ENCODE peak calls at places on chromosomes 12 and 14, in ten cellular contexts. W is cardiac muscle cell, H is left ventricle myocardium inferior, K is esophagus muscularis mucosa, Y is astrocyte, Z is heart left ventricle, R is gastrocnemius medialis, B is adrenal gland, E is psoas muscle, Q is prostate gland. S is an unnamed sample.

GRCh38 chr14:74362361-74362915 is 14.2 kb downstream of the VRTN start:
- DNase-seq in W (peak; percentile 88), H (peak; percentile 73), K (no peak), Y (peak; percentile 26), Z (peak; percentile 83), R (peak; percentile 69), B (peak; percentile 77), E (peak; percentile 83), Q (peak; percentile 71), S (peak; percentile 66)

GRCh38 chr12:8033153-8034044 is 883 bp downstream of the FOXJ2 start:
- DNase-seq in W (peak; percentile 65), H (peak; percentile 57), K (no peak), Y (peak; percentile 26), Z (peak; percentile 81), R (peak; percentile 54), B (peak; percentile 72), E (peak; percentile 63), Q (peak; percentile 64), S (no peak)

GRCh38 chr12:2919249-2919648 is 28.6 kb downstream of the TULP3 start:
- DNase-seq in W (no peak), H (no peak), K (no peak), Y (no peak), Z (no peak), R (no peak), B (no peak), E (no peak), Q (no peak), S (no peak)

GRCh38 chr12:131912526-131913274 is 16.4 kb upstream of the PUS1 start:
- DNase-seq in W (no peak), H (peak; percentile 91), K (no peak), Y (peak; percentile 80), Z (peak; percentile 97), R (peak; percentile 76), B (peak; percentile 97), E (peak; percentile 88), Q (peak; percentile 50), S (no peak)

GRCh38 chr12:128844031-128844635 is 9.1 kb upstream of the GLT1D1 start:
- DNase-seq in W (no peak), H (no peak), K (no peak), Y (no peak), Z (no peak), R (no peak), B (no peak), E (no peak), Q (no peak), S (no peak)

GRCh38 chr12:112285600-112286401 is 96.4 kb downstream of the HECTD4 start:
- DNase-seq in W (no peak), H (no peak), K (no peak), Y (no peak), Z (no peak), R (no peak), B (no peak), E (no peak), Q (no peak), S (no peak)

GRCh38 chr14:61099221-61099835 is 118.3 kb downstream of the SLC38A6 start:
- DNase-seq in W (no peak), H (no peak), K (peak; percentile 24), Y (no peak), Z (no peak), R (no peak), B (no peak), E (no peak), Q (no peak), S (no peak)

GRCh38 chr12:50505386-50505827 is 622 bp downstream of the DIP2B start:
- DNase-seq in W (peak; percentile 29), H (peak; percentile 21), K (no peak), Y (no peak), Z (no peak), R (no peak), B (peak; percentile 38), E (no peak), Q (peak; percentile 32), S (peak; percentile 35)

GRCh38 chr12:56377310-56377988 is 14.8 kb upstream of the APOF start:
- DNase-seq in W (no peak), H (no peak), K (no peak), Y (no peak), Z (no peak), R (no peak), B (no peak), E (no peak), Q (no peak), S (no peak)

GRCh38 chr12:2877959-2878732 is 1.1 kb downstream of the RHNO1 start:
- DNase-seq in W (no peak), H (no peak), K (no peak), Y (no peak), Z (no peak), R (no peak), B (no peak), E (no peak), Q (no peak), S (no peak)

GRCh38 chr12:321606-322326 is 59.1 kb upstream of the SLC6A13 start:
- DNase-seq in W (peak; percentile 9), H (no peak), K (no peak), Y (no peak), Z (no peak), R (no peak), B (no peak), E (no peak), Q (peak; percentile 39), S (no peak)

GRCh38 chr12:104604995-104605675 is 148.4 kb downstream of the CHST11 start:
- DNase-seq in W (no peak), H (no peak), K (no peak), Y (no peak), Z (no peak), R (peak; percentile 24), B (no peak), E (no peak), Q (no peak), S (no peak)

GRCh38 chr14:92693998-92694780 is 54.2 kb downstream of the LGMN start:
- DNase-seq in W (no peak), H (no peak), K (no peak), Y (no peak), Z (no peak), R (no peak), B (no peak), E (no peak), Q (no peak), S (peak; percentile 6)

GRCh38 chr12:26229910-26230309 is 34.5 kb downstream of the SSPN start:
- DNase-seq in W (no peak), H (no peak), K (no peak), Y (no peak), Z (no peak), R (no peak), B (no peak), E (no peak), Q (no peak), S (no peak)

GRCh38 chr12:77685112-77685511 is 145.6 kb upstream of the NAV3 start:
- DNase-seq in W (peak; percentile 83), H (no peak), K (no peak), Y (peak; percentile 57), Z (peak; percentile 49), R (no peak), B (peak; percentile 61), E (peak; percentile 19), Q (peak; percentile 47), S (no peak)
- H3K4me3 ChIP-seq in W (no peak overlapping the region), H (peak overlapping the region; percentile 31), K (no peak overlapping the region), Y (no peak overlapping the region), Z (no peak overlapping the region), R (no peak overlapping the region), B (no peak overlapping the region), E (peak overlapping the region; percentile 22), Q (no peak overlapping the region), S (no peak overlapping the region)

DNA sequence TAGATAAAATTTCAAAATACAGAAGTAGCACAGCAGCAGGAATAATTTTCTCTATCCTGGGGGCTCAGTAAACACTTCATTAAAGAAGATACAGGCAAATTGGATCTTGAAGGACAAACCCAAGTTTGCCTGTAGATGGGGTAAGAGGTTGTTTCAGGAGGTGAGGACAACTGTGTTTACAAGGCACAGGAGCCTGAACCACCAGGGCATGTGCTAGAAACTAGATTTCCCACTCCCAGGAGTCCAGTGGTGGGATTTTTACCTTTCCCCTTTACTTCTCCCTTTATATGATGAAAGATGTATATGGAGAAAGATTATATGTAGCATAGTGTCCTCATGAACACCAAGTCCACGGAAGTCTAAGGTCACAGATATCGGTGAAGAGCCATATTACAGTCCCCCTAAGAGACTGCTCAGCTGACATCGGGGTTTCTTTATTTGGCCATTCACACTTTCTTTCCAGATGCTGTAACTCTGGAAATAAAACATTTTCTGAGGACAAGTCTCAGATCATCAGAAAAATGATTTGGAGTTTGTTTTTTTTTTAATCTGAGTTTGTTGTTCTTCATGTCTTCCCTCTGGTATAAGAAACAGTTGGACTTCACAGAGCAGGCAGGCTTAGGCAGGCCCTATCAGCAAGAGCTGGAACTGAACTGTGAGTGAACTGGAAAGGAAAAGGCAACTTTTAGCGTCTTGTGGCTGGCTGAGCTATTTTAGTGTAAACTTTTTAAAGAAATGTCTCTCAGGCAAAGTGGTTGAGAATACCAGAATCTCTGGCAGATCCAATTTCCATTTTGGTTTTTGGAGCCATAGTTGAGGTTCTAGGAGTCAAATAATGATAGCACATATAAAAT is 8.0 kb upstream of the EVL start:
- DNase-seq in W (peak; percentile 27), H (no peak), K (no peak), Y (no peak), Z (no peak), R (no peak), B (no peak), E (no peak), Q (no peak), S (no peak)
- TF ChIP-seq CTCF in W (peak; percentile 44), H (peak; percentile 49), K (no peak), Y (no peak), Z (peak; percentile 45), R (no peak), B (peak; percentile 26), E (peak; percentile 14), Q (peak; percentile 47), S (no peak)

DNA sequence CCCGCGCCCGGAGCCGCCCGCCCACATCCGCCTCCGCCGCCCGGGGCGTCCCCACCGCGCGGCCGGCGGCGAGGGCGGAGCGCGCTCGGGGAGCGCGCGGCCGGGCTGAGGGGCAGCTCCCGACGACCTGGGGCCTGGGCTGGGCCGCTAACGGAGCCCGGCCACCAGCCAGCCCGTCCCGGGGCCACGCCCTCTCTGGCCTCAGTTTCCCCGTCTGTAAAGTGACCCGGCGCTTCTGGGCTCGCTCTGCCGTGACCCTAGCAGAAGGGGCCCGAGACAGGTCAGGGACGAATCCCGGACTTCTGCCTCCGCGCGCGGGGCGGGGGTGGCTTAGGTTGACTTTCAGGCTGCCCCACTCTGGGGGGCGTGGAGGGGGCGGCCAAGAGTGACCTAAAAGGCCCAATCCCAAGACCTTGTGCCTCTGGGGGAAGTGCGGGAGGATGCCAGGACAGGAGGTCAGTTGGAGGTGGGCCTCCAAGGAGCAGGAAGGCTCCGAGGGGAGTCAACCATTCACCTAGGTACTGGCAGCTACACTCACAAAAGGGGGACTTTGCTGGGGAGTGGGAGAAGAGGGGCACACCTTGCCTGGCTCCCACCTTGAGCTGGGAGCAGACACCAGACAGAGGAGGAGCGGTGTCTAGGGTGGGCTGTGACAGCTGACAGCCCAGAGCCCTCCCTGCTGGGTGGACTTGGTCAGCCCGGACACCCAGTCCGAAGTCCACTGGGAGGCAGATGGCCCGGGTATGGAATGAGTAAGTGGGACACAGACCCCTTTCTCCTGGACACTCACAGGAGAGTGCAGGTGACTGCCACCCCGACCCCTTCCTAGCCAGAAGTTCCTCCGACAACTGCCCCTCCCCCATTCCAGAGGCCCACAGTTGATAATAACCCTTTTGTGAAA is 483 bp upstream of the AKT1 start:
- DNase-seq in W (peak; percentile 72), H (peak; percentile 75), K (no peak), Y (no peak), Z (peak; percentile 74), R (no peak), B (peak; percentile 72), E (peak; percentile 70), Q (no peak), S (peak; percentile 85)
- H3K4me1 ChIP-seq in W (peaks cover 33% of the 10 kb centered on the region), H (peaks cover 88% of the 10 kb centered on the region), K (peaks cover 61% of the 10 kb centered on the region), Y (peaks cover 23% of the 10 kb centered on the region), Z (peaks cover 75% of the 10 kb centered on the region), R (peaks cover 40% of the 10 kb centered on the region), B (peaks cover 41% of the 10 kb centered on the region), E (peaks cover 30% of the 10 kb centered on the region), Q (peaks cover 35% of the 10 kb centered on the region), S (peaks cover 40% of the 10 kb centered on the region)

GRCh38 chr14:102779574-102780315 is 2.5 kb downstream of the TRAF3 start:
- DNase-seq in W (no peak), H (no peak), K (no peak), Y (no peak), Z (no peak), R (no peak), B (no peak), E (no peak), Q (no peak), S (peak; percentile 48)
- H3K4me3 ChIP-seq in W (no peak overlapping the region), H (no peak overlapping the region), K (no peak overlapping the region), Y (no peak overlapping the region), Z (no peak overlapping the region), R (no peak overlapping the region), B (no peak overlapping the region), E (no peak overlapping the region), Q (no peak overlapping the region), S (no peak overlapping the region)

S was measured in mucosa of descending colon.